ENCODE peak calls at places on chromosome 20, in ten cellular contexts. W is HCT116, B is GM23338, E is upper lobe of left lung, C is suprapubic skin, M is transverse colon, K is stomach, J is prostate gland, R is SK-N-SH, I is spleen. D is an unnamed sample.

GRCh38 chr20:23161968-23162696 is 76.0 kb upstream of the CD93 start:
- DNase-seq in W (no peak), B (no peak), E (peak; percentile 98), C (peak; percentile 93), M (peak; percentile 93), K (peak; percentile 94), J (peak; percentile 68), R (no peak), I (peak; percentile 90), D (peak; percentile 95)

GRCh38 chr20:17794400-17794799 is 94.6 kb downstream of the BANF2 start:
- DNase-seq in W (no peak), B (no peak), E (no peak), C (no peak), M (no peak), K (peak; percentile 67), J (peak; percentile 21), R (no peak), I (no peak), D (no peak)

GRCh38 chr20:44017905-44018683 is 103.4 kb downstream of the TOX2 start:
- DNase-seq in W (peak; percentile 85), B (no peak), E (peak; percentile 88), C (no peak), M (peak; percentile 91), K (peak; percentile 74), J (peak; percentile 40), R (peak; percentile 61), I (no peak), D (no peak)

GRCh38 chr20:7696311-7696710 is 243.9 kb downstream of the HAO1 start:
- DNase-seq in W (no peak), B (no peak), E (no peak), C (no peak), M (no peak), K (no peak), J (no peak), R (no peak), I (no peak), D (no peak)

GRCh38 chr20:17786221-17786718 is 86.5 kb downstream of the BANF2 start:
- DNase-seq in W (no peak), B (no peak), E (no peak), C (peak; percentile 26), M (no peak), K (no peak), J (no peak), R (no peak), I (no peak), D (no peak)

GRCh38 chr20:38023181-38024085 is 9.8 kb downstream of the TTI1 start:
- DNase-seq in W (no peak), B (no peak), E (no peak), C (no peak), M (no peak), K (no peak), J (no peak), R (no peak), I (no peak), D (no peak)

GRCh38 chr20:23446505-23446904 is 6.2 kb downstream of the CST11 start:
- DNase-seq in W (peak; percentile 35), B (peak; percentile 79), E (peak; percentile 50), C (no peak), M (peak; percentile 66), K (peak; percentile 69), J (no peak), R (peak; percentile 46), I (peak; percentile 71), D (no peak)

GRCh38 chr20:21518292-21518991 is 4.6 kb upstream of the NKX2-2 start:
- DNase-seq in W (no peak), B (peak; percentile 34), E (peak; percentile 58), C (no peak), M (no peak), K (no peak), J (no peak), R (peak; percentile 21), I (no peak), D (no peak)

GRCh38 chr20:9919271-9920014 is 80.6 kb upstream of the PAK5 start:
- DNase-seq in W (no peak), B (no peak), E (no peak), C (no peak), M (no peak), K (no peak), J (no peak), R (no peak), I (no peak), D (no peak)

GRCh38 chr20:38270869-38271608 is 10.5 kb upstream of the KIAA1755 start:
- DNase-seq in W (peak; percentile 26), B (no peak), E (no peak), C (no peak), M (no peak), K (no peak), J (no peak), R (no peak), I (no peak), D (no peak)

GRCh38 chr20:35952480-35953410 is 1.6 kb downstream of the SCAND1 start:
- DNase-seq in W (no peak), B (peak; percentile 21), E (peak; percentile 36), C (no peak), M (no peak), K (no peak), J (peak; percentile 11), R (no peak), I (no peak), D (no peak)

GRCh38 chr20:14434379-14435136 is 97.1 kb upstream of the FLRT3 start:
- DNase-seq in W (no peak), B (no peak), E (no peak), C (no peak), M (no peak), K (no peak), J (no peak), R (no peak), I (no peak), D (no peak)

GRCh38 chr20:11246251-11246775 is 572.5 kb upstream of the JAG1 start:
- DNase-seq in W (no peak), B (no peak), E (no peak), C (no peak), M (no peak), K (no peak), J (no peak), R (no peak), I (no peak), D (no peak)

GRCh38 chr20:60851826-60852704 is 400.0 kb upstream of the CDH4 start:
- DNase-seq in W (no peak), B (peak; percentile 68), E (no peak), C (no peak), M (no peak), K (no peak), J (no peak), R (peak; percentile 28), I (no peak), D (no peak)

GRCh38 chr20:48632017-48632824 is 195.6 kb downstream of the PREX1 start:
- DNase-seq in W (no peak), B (no peak), E (no peak), C (no peak), M (no peak), K (no peak), J (no peak), R (no peak), I (peak; percentile 63), D (no peak)
- TF ChIP-seq POLR2AphosphoS5 in W (no peak), B (no peak), E (no peak), C (no peak), M (no peak), K (no peak), J (no peak), R (no peak), I (peak; percentile 12), D (no peak)

GRCh38 chr20:41249371-41249770 is 68.2 kb downstream of the ZHX3 start:
- DNase-seq in W (no peak), B (no peak), E (peak; percentile 29), C (peak; percentile 86), M (peak; percentile 45), K (no peak), J (peak; percentile 29), R (no peak), I (no peak), D (no peak)

GRCh38 chr20:41245086-41245707 is 72.3 kb downstream of the ZHX3 start:
- DNase-seq in W (no peak), B (peak; percentile 77), E (no peak), C (no peak), M (no peak), K (no peak), J (no peak), R (no peak), I (no peak), D (no peak)

GRCh38 chr20:41247523-41248370 is 69.8 kb downstream of the ZHX3 start:
- DNase-seq in W (no peak), B (no peak), E (no peak), C (no peak), M (no peak), K (no peak), J (no peak), R (no peak), I (no peak), D (no peak)

GRCh38 chr20:41248371-41249024 is 69.0 kb downstream of the ZHX3 start:
- DNase-seq in W (no peak), B (no peak), E (no peak), C (no peak), M (no peak), K (no peak), J (peak; percentile 26), R (no peak), I (no peak), D (no peak)

GRCh38 chr20:41249781-41250281 is 67.7 kb downstream of the ZHX3 start:
- DNase-seq in W (no peak), B (peak; percentile 91), E (no peak), C (no peak), M (no peak), K (no peak), J (no peak), R (peak; percentile 18), I (no peak), D (no peak)
- TF ChIP-seq CTCF in W (peak; percentile 29), B (peak; percentile 76), E (no peak), C (peak; percentile 10), M (peak; percentile 18), K (no peak), J (no peak), R (peak; percentile 39), I (no peak), D (no peak)

DNA sequence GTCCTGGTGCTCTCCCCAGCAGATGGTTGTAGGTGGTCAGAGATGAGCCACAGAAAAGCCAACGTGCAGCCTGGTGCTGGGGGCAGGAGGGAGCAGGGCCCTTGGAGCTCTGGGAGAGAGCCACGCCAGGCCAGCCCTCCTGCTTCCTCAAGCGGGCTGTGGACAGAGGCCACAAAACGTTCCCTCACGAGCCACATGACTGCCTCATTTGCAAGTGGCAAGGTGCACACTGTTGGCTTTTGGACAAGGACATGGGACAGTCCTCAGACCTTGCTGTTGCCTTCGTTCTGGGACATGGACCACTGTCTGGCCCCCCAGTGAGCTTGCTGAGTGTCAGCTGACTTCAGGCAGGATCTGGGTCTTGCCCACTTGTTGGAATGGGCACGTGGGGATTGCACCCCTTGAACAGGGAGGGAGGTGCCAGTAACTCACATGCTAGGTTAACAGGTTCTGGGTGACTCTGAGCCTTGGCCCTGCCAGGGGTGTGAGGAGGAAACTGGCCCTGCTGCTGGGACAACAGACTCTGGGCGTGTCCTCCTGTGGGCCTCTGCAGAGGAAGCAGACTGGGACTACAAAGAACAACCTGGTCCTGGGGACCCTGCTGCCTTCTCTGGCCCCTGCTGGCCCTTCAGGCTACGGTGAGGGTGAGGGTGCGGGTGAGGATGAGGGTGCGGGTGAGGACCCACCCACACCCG is 2.6 kb downstream of the SLCO4A1 start:
- DNase-seq in W (no peak), B (no peak), E (no peak), C (no peak), M (peak; percentile 81), K (peak; percentile 84), J (no peak), R (no peak), I (no peak), D (no peak)
- H3K4me1 ChIP-seq in W (peaks cover 46% of the 10 kb centered on the region), B (peaks cover 7% of the 10 kb centered on the region), E (peaks cover 43% of the 10 kb centered on the region), C (peaks cover 71% of the 10 kb centered on the region), M (peaks cover 70% of the 10 kb centered on the region), K (peaks cover 85% of the 10 kb centered on the region), J (peaks cover 16% of the 10 kb centered on the region), R (no peaks in the 10 kb centered on the region), I (peaks cover 87% of the 10 kb centered on the region), D (peaks cover 62% of the 10 kb centered on the region)

GRCh38 chr20:63941282-63942060 is 14.7 kb downstream of the UCKL1 start:
- DNase-seq in W (no peak), B (peak; percentile 98), E (peak; percentile 72), C (peak; percentile 91), M (peak; percentile 63), K (peak; percentile 64), J (no peak), R (no peak), I (peak; percentile 93), D (no peak)
- TF ChIP-seq POLR2AphosphoS5 in W (no peak), B (peak; percentile 6), E (peak; percentile 25), C (no peak), M (no peak), K (no peak), J (no peak), R (no peak), I (peak; percentile 16), D (no peak)